ENCODE peak calls at places on chromosomes 6 and 20, in nine cellular contexts. R, I, P, F, Y, Z, X, H and B are unnamed samples.

GRCh38 chr20:19935842-19936241 is 81.3 kb upstream of the NAA20 start:
- DNase-seq in R (no peak), I (no peak), P (no peak), F (no peak), Y (no peak), Z (no peak), X (no peak), H (no peak), B (no peak)

GRCh38 chr6:53046274-53046673 is 18.9 kb upstream of the FBXO9 start:
- DNase-seq in R (no peak), I (no peak), P (no peak), F (no peak), Y (no peak), Z (no peak), X (no peak), H (no peak), B (no peak)

GRCh38 chr20:19786311-19786710 is 28.3 kb downstream of the RIN2 start:
- DNase-seq in R (peak), I (peak), P (no peak), F (peak), Y (peak), Z (peak), X (no peak), H (peak), B (peak)

GRCh38 chr6:11868392-11868791 is 89.8 kb upstream of the ADTRP start:
- DNase-seq in R (no peak), I (no peak), P (no peak), F (no peak), Y (no peak), Z (no peak), X (no peak), H (no peak), B (no peak)

GRCh38 chr6:109093732-109094131 is 914 bp downstream of the SESN1 start:
- DNase-seq in R (no peak), I (peak), P (no peak), F (no peak), Y (no peak), Z (no peak), X (no peak), H (no peak), B (peak)

GRCh38 chr6:36386495-36387439 is 702 bp downstream of the ETV7 start:
- DNase-seq in R (no peak), I (peak), P (no peak), F (peak), Y (peak), Z (peak), X (no peak), H (peak), B (peak)

GRCh38 chr20:13817342-13817741 is 32.5 kb downstream of the NDUFAF5 start:
- DNase-seq in R (no peak), I (peak), P (no peak), F (no peak), Y (no peak), Z (no peak), X (no peak), H (no peak), B (no peak)

GRCh38 chr6:109514946-109515345 is 31.9 kb upstream of the ZBTB24 start:
- DNase-seq in R (no peak), I (no peak), P (no peak), F (no peak), Y (peak), Z (no peak), X (no peak), H (no peak), B (no peak)

GRCh38 chr6:3748208-3748701 is 3.3 kb downstream of the PXDC1 start:
- DNase-seq in R (peak), I (peak), P (no peak), F (peak), Y (peak), Z (peak), X (peak), H (peak), B (peak)

GRCh38 chr20:45010399-45010828 is 44.1 kb downstream of the STK4 start:
- DNase-seq in R (no peak), I (peak), P (no peak), F (no peak), Y (peak), Z (no peak), X (no peak), H (peak), B (peak)

GRCh38 chr6:33429745-33430042 is 9.8 kb downstream of the SYNGAP1 start:
- DNase-seq in R (no peak), I (no peak), P (no peak), F (no peak), Y (no peak), Z (no peak), X (no peak), H (no peak), B (no peak)

GRCh38 chr6:7723041-7723447 is 2.9 kb upstream of the BMP6 start:
- DNase-seq in R (peak), I (peak), P (peak), F (peak), Y (peak), Z (peak), X (peak), H (peak), B (peak)

GRCh38 chr20:37615507-37616425 is 78.1 kb upstream of the CTNNBL1 start:
- DNase-seq in R (no peak), I (peak), P (peak), F (peak), Y (no peak), Z (peak), X (peak), H (peak), B (peak)

GRCh38 chr6:119215309-119215708 is 134.3 kb downstream of the MAN1A1 start:
- DNase-seq in R (no peak), I (no peak), P (no peak), F (no peak), Y (no peak), Z (no peak), X (no peak), H (peak), B (peak)

GRCh38 chr20:48725589-48725991 is 102.2 kb downstream of the PREX1 start:
- DNase-seq in R (no peak), I (peak), P (no peak), F (no peak), Y (peak), Z (peak), X (peak), H (peak), B (peak)

GRCh38 chr6:71602385-71602949 is 283.9 kb upstream of the RIMS1 start:
- DNase-seq in R (no peak), I (peak), P (no peak), F (no peak), Y (no peak), Z (no peak), X (no peak), H (no peak), B (no peak)

GRCh38 chr6:137652961-137653697 is 158.9 kb upstream of the OLIG3 start:
- DNase-seq in R (no peak), I (no peak), P (no peak), F (no peak), Y (no peak), Z (no peak), X (no peak), H (no peak), B (no peak)

GRCh38 chr6:132643547-132643946 is 15.4 kb downstream of the TAAR1 start:
- DNase-seq in R (no peak), I (no peak), P (no peak), F (no peak), Y (no peak), Z (no peak), X (peak), H (no peak), B (no peak)

GRCh38 chr6:14824835-14825223 is 421.0 kb upstream of the JARID2 start:
- DNase-seq in R (no peak), I (no peak), P (no peak), F (no peak), Y (no peak), Z (no peak), X (no peak), H (no peak), B (no peak)

GRCh38 chr6:16276991-16277981 is 38.9 kb downstream of the GMPR start:
- DNase-seq in R (peak), I (peak), P (no peak), F (peak), Y (peak), Z (peak), X (peak), H (peak), B (peak)

GRCh38 chr6:132511836-132512230 is 1.1 kb downstream of the STX7 start:
- DNase-seq in R (no peak), I (no peak), P (no peak), F (no peak), Y (no peak), Z (no peak), X (peak), H (no peak), B (no peak)

GRCh38 chr20:49420811-49421295 is 61.6 kb downstream of the KCNB1 start:
- DNase-seq in R (no peak), I (peak), P (no peak), F (no peak), Y (no peak), Z (no peak), X (no peak), H (no peak), B (no peak)

GRCh38 chr6:27545271-27546046 is 72.6 kb upstream of the ZNF184 start:
- DNase-seq in R (no peak), I (peak), P (no peak), F (no peak), Y (peak), Z (peak), X (peak), H (peak), B (peak)

GRCh38 chr6:132334517-132334876 is 66.8 kb downstream of the MOXD1 start:
- DNase-seq in R (no peak), I (no peak), P (no peak), F (no peak), Y (no peak), Z (no peak), X (no peak), H (no peak), B (no peak)

GRCh38 chr20:44247131-44247571 is at the start of gene GDAP1L1:
- DNase-seq in R (no peak), I (no peak), P (no peak), F (no peak), Y (no peak), Z (peak), X (no peak), H (no peak), B (no peak)

GRCh38 chr6:110217255-110217654 is 37.0 kb downstream of the CDC40 start:
- DNase-seq in R (no peak), I (peak), P (no peak), F (no peak), Y (peak), Z (no peak), X (no peak), H (peak), B (peak)

GRCh38 chr6:18155864-18156396 is 708 bp downstream of the KDM1B start:
- DNase-seq in R (peak), I (no peak), P (peak), F (peak), Y (peak), Z (peak), X (peak), H (peak), B (peak)
- TF ChIP-seq CTCF in R (peak), I (peak), P (no peak), F (peak), Y (peak), Z (peak), X (no peak), H (peak), B (peak)

GRCh38 chr6:144661101-144661806 is 376.1 kb downstream of the UTRN start:
- DNase-seq in R (no peak), I (peak), P (no peak), F (peak), Y (no peak), Z (no peak), X (no peak), H (peak), B (no peak)

GRCh38 chr6:144659202-144659731 is 374.1 kb downstream of the UTRN start:
- DNase-seq in R (no peak), I (peak), P (no peak), F (peak), Y (peak), Z (peak), X (peak), H (peak), B (peak)

GRCh38 chr6:144662812-144663211 is 377.7 kb downstream of the UTRN start:
- DNase-seq in R (no peak), I (no peak), P (no peak), F (no peak), Y (no peak), Z (no peak), X (no peak), H (no peak), B (no peak)

GRCh38 chr6:144659735-144660246 is 374.7 kb downstream of the UTRN start:
- DNase-seq in R (no peak), I (no peak), P (no peak), F (no peak), Y (no peak), Z (no peak), X (no peak), H (no peak), B (no peak)

GRCh38 chr6:144660545-144660944 is 375.4 kb downstream of the UTRN start:
- DNase-seq in R (no peak), I (no peak), P (no peak), F (no peak), Y (no peak), Z (peak), X (no peak), H (no peak), B (no peak)
- H3K4me3 ChIP-seq in R (no peak), I (no peak), P (no peak), F (no peak), Y (no peak), Z (no peak), X (no peak), H (peak), B (no peak)

GRCh38 chr6:63529498-63529897 is 42.8 kb upstream of the LOC128125822 start:
- DNase-seq in R (no peak), I (peak), P (no peak), F (no peak), Y (no peak), Z (no peak), X (no peak), H (peak), B (peak)
- TF ChIP-seq CTCF in R (no peak), I (no peak), P (no peak), F (no peak), Y (no peak), Z (no peak), X (no peak), H (no peak), B (no peak)

GRCh38 chr20:1528811-1529210 is 28.7 kb downstream of the SIRPD start:
- DNase-seq in R (no peak), I (peak), P (no peak), F (no peak), Y (no peak), Z (no peak), X (no peak), H (peak), B (peak)
- H3K4me3 ChIP-seq in R (no peak), I (no peak), P (no peak), F (no peak), Y (no peak), Z (no peak), X (no peak), H (no peak), B (no peak)

GRCh38 chr6:160662842-160663241 is 1.2 kb downstream of the LPA start:
- DNase-seq in R (no peak), I (no peak), P (no peak), F (no peak), Y (no peak), Z (no peak), X (no peak), H (no peak), B (no peak)

GRCh38 chr6:160667854-160668481 is 3.9 kb upstream of the LPA start:
- DNase-seq in R (no peak), I (no peak), P (no peak), F (no peak), Y (no peak), Z (peak), X (peak), H (no peak), B (no peak)

DNA sequence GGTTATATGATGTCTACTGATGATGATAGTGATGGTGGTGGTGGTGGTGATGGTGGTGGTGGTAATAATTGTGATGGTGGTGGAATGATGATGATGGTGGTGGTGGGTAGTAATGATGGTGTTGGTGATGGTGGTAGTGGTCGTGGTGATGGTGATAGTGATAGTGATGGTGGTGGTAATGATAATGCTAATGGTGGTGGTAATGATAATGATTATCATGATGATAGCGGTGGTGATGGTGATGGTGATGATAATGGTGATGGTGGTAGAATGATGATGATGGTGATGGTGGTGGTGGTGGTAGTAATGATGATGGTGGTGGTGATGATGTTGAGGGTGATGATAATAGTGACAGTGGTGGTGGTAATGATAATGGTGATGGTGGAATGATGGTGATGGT is 4.5 kb upstream of the LPA start:
- DNase-seq in R (no peak), I (no peak), P (no peak), F (no peak), Y (no peak), Z (no peak), X (no peak), H (no peak), B (no peak)
- TF ChIP-seq CTCF in R (no peak), I (no peak), P (no peak), F (no peak), Y (no peak), Z (no peak), X (no peak), H (no peak), B (no peak)

GRCh38 chr6:111602481-111603404 is 2.9 kb downstream of the TRAF3IP2 start:
- DNase-seq in R (peak), I (peak), P (no peak), F (peak), Y (peak), Z (no peak), X (no peak), H (peak), B (peak)

GRCh38 chr6:111603648-111604047 is 2.0 kb downstream of the TRAF3IP2 start:
- DNase-seq in R (no peak), I (peak), P (no peak), F (no peak), Y (no peak), Z (no peak), X (no peak), H (no peak), B (no peak)

GRCh38 chr6:111605100-111605748 is 454 bp downstream of the TRAF3IP2 start:
- DNase-seq in R (peak), I (peak), P (peak), F (peak), Y (peak), Z (no peak), X (peak), H (peak), B (peak)

GRCh38 chr6:111606620-111607115 is 990 bp upstream of the TRAF3IP2 start:
- DNase-seq in R (no peak), I (no peak), P (no peak), F (no peak), Y (no peak), Z (no peak), X (peak), H (peak), B (no peak)

DNA sequence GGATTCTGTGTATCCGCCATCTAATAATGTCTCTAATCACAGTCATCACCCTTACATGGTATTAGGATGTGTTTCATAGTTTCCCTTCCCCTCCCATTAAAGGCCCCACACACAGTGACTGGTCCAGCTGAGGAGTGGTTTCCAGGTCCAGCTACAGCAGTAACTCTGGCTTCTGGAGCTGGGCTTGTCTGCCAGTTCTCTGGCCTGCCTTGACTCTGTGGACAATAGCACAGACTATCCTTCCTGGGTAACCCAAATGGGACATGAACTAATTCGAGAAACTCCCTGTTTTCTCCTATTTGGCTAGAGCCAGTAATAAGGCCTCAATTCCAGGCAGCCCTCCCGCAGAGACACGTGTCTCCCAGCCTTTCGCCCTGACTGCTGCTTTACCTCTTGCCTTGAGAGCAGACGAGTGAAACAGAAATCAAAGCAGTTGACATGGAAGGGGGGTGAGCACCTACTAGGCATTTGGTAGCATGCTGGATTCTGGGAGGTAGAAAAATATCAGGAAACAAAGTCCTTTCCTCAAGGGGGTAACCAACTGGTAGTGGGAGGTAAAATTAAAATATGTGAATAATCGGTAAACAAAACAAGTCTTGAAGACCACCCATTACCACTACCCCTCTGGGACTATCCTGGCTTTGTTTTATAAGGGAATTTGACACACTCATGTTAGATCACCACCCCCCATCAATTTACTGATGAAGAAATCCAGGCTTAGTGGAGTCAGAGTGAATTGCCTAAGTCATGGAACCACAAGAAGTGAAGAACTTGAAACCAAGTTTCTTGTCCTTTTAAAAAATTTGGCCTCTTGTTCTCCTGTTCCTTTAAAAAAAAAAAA is 1.2 kb downstream of the TRAF3IP2 start:
- DNase-seq in R (peak), I (peak), P (no peak), F (peak), Y (peak), Z (no peak), X (no peak), H (peak), B (peak)
- H3K4me3 ChIP-seq in R (peak), I (peak), P (peak), F (peak), Y (peak), Z (no peak), X (peak), H (peak), B (peak)

GRCh38 chr6:95364016-95364604 is 213.2 kb upstream of the MANEA start:
- DNase-seq in R (no peak), I (peak), P (no peak), F (no peak), Y (no peak), Z (no peak), X (peak), H (peak), B (peak)
- TF ChIP-seq CTCF in R (peak), I (peak), P (no peak), F (peak), Y (peak), Z (peak), X (peak), H (no peak), B (peak)

DNA sequence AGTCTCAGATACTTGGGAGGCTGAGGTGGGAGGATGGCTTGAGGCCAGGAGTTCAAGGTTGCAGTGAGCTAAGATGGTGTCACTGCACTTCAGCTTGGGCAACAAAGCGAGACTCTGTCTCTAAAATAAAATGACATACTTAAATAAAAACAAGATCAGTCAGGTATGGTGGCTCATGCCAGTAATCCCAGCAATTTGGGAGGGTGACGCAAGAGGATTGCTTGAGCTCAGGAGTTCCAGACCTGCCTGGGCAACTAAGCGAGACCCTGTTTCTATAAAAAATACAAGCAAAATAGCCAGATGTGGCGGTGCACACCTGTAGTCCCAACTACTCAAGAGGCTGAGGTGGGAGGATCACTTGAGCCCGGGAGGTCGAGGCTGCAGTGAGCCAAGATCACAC is 149.6 kb downstream of the ZFP64 start:
- DNase-seq in R (no peak), I (no peak), P (no peak), F (no peak), Y (no peak), Z (no peak), X (no peak), H (no peak), B (no peak)
- H3K4me3 ChIP-seq in R (no peak), I (no peak), P (no peak), F (no peak), Y (no peak), Z (no peak), X (no peak), H (no peak), B (no peak)